ENCODE peak calls at places on chromosomes 6 and 20, in eight cellular contexts. I, K, W, V, S, J, M and H are unnamed samples. For H3K9me3 and H3K4me1, the result is how much of the 10 kb centered on the place peaks cover.

GRCh38 chr20:11849270-11849920 is 68.3 kb upstream of the BTBD3 start:
- DNase-seq in S (no peak), K (no peak), V (no peak), J (peak), I (no peak), W (no peak), M (no peak), H (peak)

GRCh38 chr20:63042448-63043071 is 35.8 kb upstream of the BHLHE23 start:
- DNase-seq in K (no peak), S (no peak), I (no peak), M (no peak), J (no peak), V (no peak), W (no peak), H (no peak)

GRCh38 chr6:158647501-158647900 is 2.4 kb upstream of the SYTL3 start:
- DNase-seq in V (no peak), I (no peak), W (no peak), K (no peak), M (no peak), S (no peak), J (no peak), H (no peak)

GRCh38 chr20:36645998-36646397 is at the start of gene SLA2:
- DNase-seq in V (no peak), J (no peak), S (no peak), M (no peak), W (no peak), K (no peak), I (peak), H (no peak)

GRCh38 chr20:14488756-14489479 is 151.5 kb upstream of the FLRT3 start:
- DNase-seq in J (peak), W (no peak), K (no peak), I (no peak), V (no peak), S (no peak), M (no peak), H (no peak)

GRCh38 chr6:71977860-71978259 is 91.5 kb downstream of the RIMS1 start:
- DNase-seq in V (no peak), J (no peak), K (no peak), I (peak), M (no peak), S (no peak), W (no peak), H (peak)

GRCh38 chr6:162363757-162364156 is 363.8 kb downstream of the PRKN start:
- DNase-seq in I (no peak), K (peak), M (no peak), J (no peak), W (no peak), V (no peak), S (peak), H (peak)

GRCh38 chr20:46458891-46459750 is 52.7 kb upstream of the ELMO2 start:
- DNase-seq in M (peak), S (peak), I (no peak), J (no peak), K (peak), W (no peak), V (no peak), H (no peak)

GRCh38 chr6:19892250-19892649 is 55.1 kb downstream of the ID4 start:
- DNase-seq in K (no peak), S (peak), V (no peak), W (peak), M (no peak), J (peak), I (no peak), H (no peak)

GRCh38 chr6:13303668-13304017 is 24.7 kb downstream of the TBC1D7 start:
- DNase-seq in M (no peak), S (peak), V (peak), I (peak), J (no peak), W (no peak), K (no peak), H (peak)

GRCh38 chr20:40956503-40956902 is 72.1 kb upstream of the TOP1 start:
- DNase-seq in J (no peak), S (no peak), W (no peak), K (no peak), V (no peak), I (peak), M (no peak), H (no peak)

GRCh38 chr20:11261533-11262000 is 587.8 kb upstream of the JAG1 start:
- DNase-seq in V (no peak), I (no peak), K (no peak), J (peak), W (no peak), S (no peak), M (no peak), H (peak)

GRCh38 chr6:167907837-167908681 is 81.3 kb downstream of the AFDN start:
- DNase-seq in K (no peak), V (no peak), J (peak), M (peak), I (peak), W (peak), S (peak), H (peak)

GRCh38 chr6:31493875-31494694 is 3.9 kb upstream of the MICB start:
- DNase-seq in K (peak), S (peak), I (peak), J (peak), V (peak), M (peak), W (peak), H (peak)

GRCh38 chr20:31908016-31908415 is 37.6 kb downstream of the TTLL9 start:
- DNase-seq in M (no peak), K (no peak), J (no peak), W (no peak), I (no peak), V (no peak), S (no peak), H (no peak)

GRCh38 chr20:50014570-50015562 is 32.1 kb downstream of the SNAI1 start:
- DNase-seq in S (peak), I (no peak), J (no peak), V (no peak), M (peak), W (no peak), K (no peak), H (no peak)

GRCh38 chr6:39777661-39778060 is 14.5 kb upstream of the DAAM2 start:
- DNase-seq in V (no peak), S (no peak), J (no peak), K (no peak), W (no peak), M (no peak), I (no peak), H (no peak)

GRCh38 chr6:114344216-114344970 is 1.6 kb upstream of the HS3ST5 start:
- DNase-seq in K (no peak), J (peak), S (no peak), W (no peak), I (no peak), V (peak), M (no peak), H (no peak)

GRCh38 chr20:16569218-16570153 is 3.8 kb downstream of the KIF16B start:
- DNase-seq in S (no peak), V (no peak), W (no peak), I (no peak), K (no peak), M (no peak), J (no peak), H (no peak)

GRCh38 chr6:2760882-2761842 is 4.0 kb upstream of the WRNIP1 start:
- DNase-seq in M (no peak), S (no peak), K (no peak), I (peak), W (no peak), V (no peak), J (peak), H (no peak)

GRCh38 chr6:12537389-12537788 is 179.2 kb upstream of the PHACTR1 start:
- DNase-seq in M (no peak), V (no peak), I (no peak), W (no peak), S (no peak), J (no peak), K (no peak), H (no peak)

GRCh38 chr20:55953201-55953600 is 52.1 kb downstream of the CBLN4 start:
- DNase-seq in S (no peak), V (no peak), W (no peak), M (no peak), I (no peak), K (no peak), J (no peak), H (no peak)

GRCh38 chr6:161233986-161234620 is 39.8 kb downstream of the AGPAT4 start:
- DNase-seq in J (peak), I (no peak), S (peak), V (no peak), M (peak), K (no peak), W (peak), H (peak)

GRCh38 chr20:63697868-63698545 is 1.6 kb downstream of the TNFRSF6B start:
- DNase-seq in I (no peak), J (no peak), V (no peak), S (no peak), K (no peak), W (no peak), M (peak), H (no peak)

GRCh38 chr6:35202066-35202546 is 11.7 kb upstream of the SCUBE3 start:
- DNase-seq in J (peak), W (no peak), S (no peak), I (no peak), V (no peak), M (no peak), K (no peak), H (no peak)

GRCh38 chr20:58446938-58447265 is 57.9 kb downstream of the VAPB start:
- DNase-seq in I (no peak), J (no peak), W (no peak), V (no peak), K (no peak), S (no peak), M (no peak), H (no peak)

GRCh38 chr6:116500969-116501433 is 10.4 kb upstream of the CALHM5 start:
- DNase-seq in I (no peak), J (no peak), K (no peak), S (peak), V (no peak), W (no peak), M (no peak), H (peak)

GRCh38 chr6:41430875-41431274 is 95.5 kb downstream of the NCR2 start:
- DNase-seq in S (no peak), M (no peak), K (no peak), W (peak), V (no peak), J (peak), I (no peak), H (peak)

DNA sequence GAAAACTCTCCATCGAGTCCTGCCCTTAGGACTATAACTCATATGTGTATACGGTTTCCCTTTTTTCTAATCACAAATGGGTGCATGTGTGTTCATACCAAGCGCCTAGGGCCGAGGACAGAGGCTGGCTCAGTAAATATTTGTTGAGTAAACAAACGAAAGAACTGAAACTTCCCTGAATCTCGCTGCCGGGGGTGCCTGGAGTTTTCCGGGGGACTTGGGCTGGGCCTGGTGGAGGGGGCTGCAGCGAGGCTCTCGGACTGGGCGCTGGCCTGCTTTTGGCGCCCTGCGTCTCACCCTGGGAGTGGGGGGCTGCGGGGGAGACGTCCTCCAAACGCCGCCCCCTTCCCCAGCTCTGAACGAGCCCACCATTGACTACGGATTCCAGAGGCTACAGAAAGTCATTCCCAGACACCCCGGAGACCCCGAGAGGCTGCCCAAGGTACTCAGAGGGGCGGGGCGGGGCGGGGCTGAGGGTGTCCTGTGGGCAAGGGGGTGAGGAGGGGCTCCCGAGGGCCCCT is 49.0 kb downstream of the CPXM1 start:
- DNase-seq in W (no peak), J (peak), K (no peak), S (no peak), V (no peak), I (no peak), M (no peak), H (no peak)
- TF ChIP-seq EZH2phosphoT487 in W (no peak), J (no peak), K (peak), S (no peak), V (no peak), I (no peak), M (no peak), H (peak)

DNA sequence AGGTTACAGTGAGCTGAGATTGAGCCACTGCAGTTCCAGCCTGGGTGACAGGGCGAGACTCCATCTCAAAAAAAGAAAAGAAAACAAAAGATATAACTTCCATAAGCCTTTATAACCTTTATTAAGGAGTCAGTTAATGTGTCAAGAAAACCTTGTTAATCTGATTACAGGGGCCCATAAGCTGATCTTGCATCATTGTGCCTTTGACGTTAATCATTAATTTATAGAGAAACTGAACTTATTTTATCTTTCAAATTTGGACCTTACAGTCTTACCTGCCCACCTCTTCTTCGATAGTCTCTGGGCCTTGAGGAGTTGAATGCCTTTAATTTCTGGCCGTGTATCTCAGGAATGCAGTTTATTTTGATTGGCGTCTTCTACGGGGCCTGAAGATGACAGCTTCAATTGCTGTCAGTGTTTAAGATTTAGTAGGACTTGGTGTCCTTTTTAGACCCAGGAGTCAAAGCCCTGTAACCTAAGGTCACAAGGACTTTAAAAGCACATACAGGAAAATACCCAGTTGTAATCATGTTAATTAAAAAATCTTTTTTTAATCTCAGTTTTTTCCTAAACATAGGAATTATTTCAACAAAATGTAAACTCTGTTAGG is 5.8 kb downstream of the ACOT13 start:
- DNase-seq in W (no peak), J (no peak), M (no peak), V (no peak), K (no peak), I (no peak), S (no peak), H (no peak)
- H3K9me3 ChIP-seq in W (under half), J (under half), M (under half), V (under half), K (under half), I (under half), S (under half), H (under half)

DNA sequence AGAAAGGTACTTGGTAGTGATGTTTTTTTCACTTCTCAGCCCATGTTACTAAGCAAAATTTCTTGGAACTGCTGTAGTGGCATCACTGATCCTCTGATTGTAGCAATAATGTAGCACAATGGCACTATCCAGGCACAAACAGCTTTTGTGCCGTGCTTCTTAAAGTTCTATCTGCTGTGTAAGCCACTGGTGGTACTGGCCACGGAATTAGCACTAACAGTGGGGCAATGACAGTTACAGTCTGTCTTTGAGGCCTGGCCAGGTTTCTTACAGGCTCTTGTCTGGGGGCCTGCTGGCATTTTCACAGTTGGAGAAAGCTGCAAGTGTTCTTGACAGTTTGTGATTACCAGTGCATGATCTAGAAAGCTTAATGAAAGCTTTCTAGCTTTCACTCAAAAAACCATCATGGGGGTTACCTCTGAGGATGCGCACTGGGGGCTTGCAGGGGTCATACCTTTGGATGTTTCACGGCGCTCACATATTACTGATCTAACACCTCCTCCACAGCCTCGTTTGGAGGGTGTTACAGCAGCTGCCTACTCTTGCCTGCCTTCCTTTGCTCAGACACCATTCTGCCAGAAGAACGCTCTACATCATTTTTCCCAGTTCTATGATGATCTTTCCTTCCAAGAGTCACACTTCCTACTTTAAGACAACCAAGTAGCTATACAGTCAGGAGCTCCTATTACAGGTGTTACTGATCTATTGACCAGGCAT is 58.4 kb upstream of the ARMH2 start:
- DNase-seq in I (peak), V (no peak), M (no peak), S (no peak), W (no peak), J (no peak), K (no peak), H (no peak)
- H3K4me1 ChIP-seq in I (half or more), V (under half), M (under half), S (under half), W (under half), J (under half), K (under half), H (under half)

GRCh38 chr6:7727150-7727950 is 1.5 kb downstream of the BMP6 start:
- DNase-seq in M (peak), J (peak), W (no peak), V (peak), K (peak), S (peak), I (peak), H (peak)

GRCh38 chr6:7728855-7729590 is 3.1 kb downstream of the BMP6 start:
- DNase-seq in M (no peak), W (no peak), I (no peak), K (peak), S (no peak), J (peak), V (no peak), H (peak)

GRCh38 chr6:7726416-7727149 is 684 bp downstream of the BMP6 start:
- DNase-seq in M (peak), K (peak), W (no peak), V (peak), I (peak), J (peak), S (peak), H (peak)

GRCh38 chr6:7730003-7730402 is 4.1 kb downstream of the BMP6 start:
- DNase-seq in K (no peak), J (peak), W (no peak), V (no peak), M (no peak), I (no peak), S (no peak), H (peak)

GRCh38 chr6:7727951-7728854 is 2.3 kb downstream of the BMP6 start:
- DNase-seq in S (peak), I (peak), M (peak), V (peak), J (peak), K (peak), W (no peak), H (peak)
- TF ChIP-seq EZH2phosphoT487 in S (peak), I (peak), M (peak), V (no peak), J (no peak), K (no peak), W (no peak), H (no peak)

GRCh38 chr20:30611239-30611984 is 646.1 kb upstream of the DEFB115 start:
- DNase-seq in V (no peak), K (no peak), M (no peak), W (no peak), S (no peak), I (no peak), J (no peak), H (no peak)
- H3K9me3 ChIP-seq in V (under half), K (under half), M (under half), W (under half), S (under half), I (under half), J (under half), H (under half)

GRCh38 chr20:25013478-25014380 is 21.2 kb upstream of the APMAP start:
- DNase-seq in W (no peak), S (no peak), K (no peak), M (no peak), I (no peak), J (no peak), V (no peak), H (no peak)

GRCh38 chr20:25016471-25016870 is 23.9 kb upstream of the APMAP start:
- DNase-seq in K (no peak), W (no peak), V (no peak), M (no peak), J (no peak), S (no peak), I (no peak), H (no peak)

GRCh38 chr20:25017257-25017803 is 24.8 kb upstream of the APMAP start:
- DNase-seq in V (peak), I (no peak), J (peak), M (no peak), S (peak), K (no peak), W (no peak), H (no peak)

GRCh38 chr20:25014816-25015215 is 22.3 kb upstream of the APMAP start:
- DNase-seq in I (no peak), S (no peak), J (no peak), V (peak), M (no peak), K (no peak), W (no peak), H (no peak)

DNA sequence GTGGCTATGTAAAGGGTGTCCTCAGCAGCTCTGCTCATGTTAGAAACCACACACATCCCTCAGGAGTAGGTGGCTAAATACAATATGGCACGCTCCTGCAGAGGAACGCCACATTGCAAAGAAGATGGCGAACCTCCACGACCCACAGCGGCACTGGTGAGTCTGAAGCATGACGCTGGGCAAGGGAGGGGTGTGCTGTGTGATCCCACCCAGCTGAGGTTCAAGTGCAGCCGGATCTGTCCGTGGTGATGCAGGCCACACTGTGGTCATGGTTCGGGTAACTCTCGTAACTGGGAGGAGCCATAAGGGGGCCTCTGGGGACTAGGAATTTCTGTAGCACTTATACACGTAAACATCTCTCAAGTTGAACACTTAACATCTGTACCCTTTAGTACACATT is 23.4 kb upstream of the APMAP start:
- DNase-seq in M (no peak), J (no peak), I (no peak), V (no peak), W (no peak), K (no peak), S (no peak), H (no peak)
- H3K4me1 ChIP-seq in M (under half), J (under half), I (under half), V (half or more), W (under half), K (under half), S (under half), H (under half)